ENCODE peak calls at places on chromosomes 11 and 22, in six cellular contexts. A is upper lobe of right lung, N is neural crest cell, X is fibroblast of lung, G is thoracic aorta, J is pancreas. R is an unnamed sample.

GRCh38 chr11:103202048-103202651 is 92.9 kb downstream of the DYNC2H1 start:
- DNase-seq in G (no peak), X (peak; percentile 66), N (no peak), A (no peak), J (no peak), R (no peak)

GRCh38 chr11:78231962-78232459 is 43.3 kb downstream of the USP35 start:
- DNase-seq in J (no peak), N (no peak), X (peak; percentile 80), A (no peak), G (no peak), R (no peak)

GRCh38 chr22:38843201-38843715 is 570 bp downstream of the NPTXR start:
- DNase-seq in X (peak; percentile 83), G (no peak), A (peak; percentile 75), N (peak; percentile 53), J (peak; percentile 85), R (no peak)

GRCh38 chr11:6667733-6668374 is 12.2 kb upstream of the DCHS1 start:
- DNase-seq in J (no peak), N (no peak), G (no peak), A (no peak), X (peak; percentile 49), R (peak; percentile 48)

GRCh38 chr11:45001466-45002165 is 50.9 kb upstream of the TP53I11 start:
- DNase-seq in X (no peak), A (no peak), N (no peak), G (no peak), J (no peak), R (no peak)

GRCh38 chr11:16607675-16608644 is 130.5 kb upstream of the C11orf58 start:
- DNase-seq in X (peak; percentile 68), J (peak; percentile 86), G (no peak), A (peak; percentile 74), N (peak; percentile 70), R (no peak)

GRCh38 chr11:112795142-112795815 is 165.9 kb upstream of the NCAM1 start:
- DNase-seq in N (peak; percentile 22), A (no peak), G (no peak), X (peak; percentile 20), J (no peak), R (no peak)

GRCh38 chr11:16782226-16782919 is 43.9 kb downstream of the C11orf58 start:
- DNase-seq in N (no peak), A (peak; percentile 57), J (no peak), X (no peak), G (no peak), R (no peak)

GRCh38 chr22:40709752-40710413 is 30.6 kb downstream of the MCHR1 start:
- DNase-seq in N (no peak), A (no peak), X (peak; percentile 83), J (no peak), G (no peak), R (no peak)

GRCh38 chr11:726278-726915 is 20.4 kb downstream of the EPS8L2 start:
- DNase-seq in X (no peak), N (no peak), G (no peak), A (peak; percentile 82), J (peak; percentile 95), R (no peak)

GRCh38 chr11:94400839-94401772 is at the start of gene GPR83:
- DNase-seq in G (no peak), J (peak; percentile 49), X (no peak), N (peak; percentile 37), A (no peak), R (no peak)

GRCh38 chr11:76551400-76551799 is 106.6 kb downstream of the EMSY start:
- DNase-seq in G (no peak), X (peak; percentile 41), J (no peak), A (no peak), N (no peak), R (no peak)
- TF ChIP-seq CTCF in G (peak; percentile 29), X (no peak), J (no peak), A (peak; percentile 37), N (no peak), R (no peak)

DNA sequence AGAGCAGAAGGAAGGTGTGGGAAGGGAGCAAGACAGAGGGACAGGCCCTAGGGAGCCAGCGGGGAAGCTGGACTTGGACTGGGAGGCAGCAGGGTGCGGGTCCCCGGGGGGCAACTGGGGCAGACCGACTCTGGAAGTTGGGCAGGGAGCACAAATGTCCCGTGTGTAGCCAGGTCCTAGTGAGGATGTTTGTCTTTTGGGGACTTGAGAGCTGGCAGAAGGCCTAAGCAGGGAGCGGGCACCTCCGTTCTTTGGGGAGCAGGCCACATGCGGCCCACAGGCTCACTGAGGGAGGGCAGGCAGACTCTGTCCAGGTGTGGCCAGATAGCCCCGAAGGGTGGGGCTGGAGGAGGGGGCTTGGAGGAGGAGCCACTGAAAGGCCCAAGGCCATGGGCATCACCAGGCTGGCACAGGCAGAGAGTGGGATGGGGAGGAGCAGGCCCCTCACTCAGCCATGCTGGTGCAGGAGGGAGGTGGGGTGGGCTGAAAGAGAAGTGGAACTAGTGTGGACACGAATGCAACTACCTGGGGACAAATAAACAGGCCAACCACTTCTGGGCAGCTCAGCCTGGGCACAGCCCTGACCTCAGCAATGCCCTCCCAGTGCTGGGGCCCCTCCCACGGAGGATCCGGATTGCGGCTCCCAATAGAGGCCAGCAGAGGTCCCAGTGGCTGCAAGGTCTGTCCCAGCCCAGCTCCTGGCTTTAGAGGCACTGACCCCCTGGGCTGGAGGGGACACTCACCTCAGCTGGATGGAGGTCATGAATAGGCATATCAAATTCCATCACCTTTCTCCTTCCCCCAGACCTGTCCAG is 1.3 kb upstream of the SCARF2 start:
- DNase-seq in A (peak; percentile 64), J (no peak), G (no peak), N (no peak), X (no peak), R (no peak)
- TF ChIP-seq CTCF in A (peak; percentile 19), J (no peak), G (peak; percentile 27), N (no peak), X (peak; percentile 30), R (no peak)

DNA sequence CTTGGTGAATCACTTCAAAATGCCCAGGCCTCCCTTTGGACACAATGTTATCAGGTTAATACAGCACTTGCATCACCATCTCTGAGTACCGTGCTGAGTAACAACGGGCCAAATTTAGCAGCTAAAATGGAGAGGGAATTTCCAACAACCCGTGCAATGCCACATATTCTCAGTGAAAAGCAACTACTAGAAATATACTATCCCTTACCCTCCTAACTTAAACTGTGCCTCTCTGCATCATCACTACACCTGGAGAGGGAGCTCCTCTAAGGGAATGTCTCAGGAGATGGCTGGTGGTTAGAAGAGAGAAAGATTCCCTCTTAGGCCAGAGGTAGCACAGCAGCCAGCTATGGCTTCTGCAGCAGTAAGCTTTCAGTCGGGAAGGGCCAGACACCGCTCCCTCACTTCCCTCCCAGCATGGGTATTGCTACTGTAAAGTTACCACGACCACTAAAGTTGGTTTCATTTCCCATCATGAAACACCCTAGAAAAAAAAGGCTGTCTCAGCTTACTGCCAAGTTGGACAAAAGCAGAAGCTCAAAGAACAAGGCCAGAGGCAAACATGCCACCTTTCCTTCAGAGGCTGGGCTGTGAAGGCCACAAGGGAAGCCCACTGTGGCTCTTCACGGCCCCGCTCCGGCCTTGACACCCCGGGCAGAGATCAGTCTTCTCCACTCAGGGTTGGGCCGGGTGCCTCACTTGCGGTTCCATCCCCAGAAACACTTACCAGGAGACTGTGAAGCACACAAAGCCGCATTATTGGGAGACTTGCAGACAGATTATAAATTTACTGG is 3.9 kb downstream of the MAML2 start:
- DNase-seq in A (peak; percentile 67), X (peak; percentile 73), J (peak; percentile 40), G (no peak), N (no peak), R (peak; percentile 67)
- TF ChIP-seq CTCF in A (no peak), X (no peak), J (no peak), G (no peak), N (no peak), R (no peak)

DNA sequence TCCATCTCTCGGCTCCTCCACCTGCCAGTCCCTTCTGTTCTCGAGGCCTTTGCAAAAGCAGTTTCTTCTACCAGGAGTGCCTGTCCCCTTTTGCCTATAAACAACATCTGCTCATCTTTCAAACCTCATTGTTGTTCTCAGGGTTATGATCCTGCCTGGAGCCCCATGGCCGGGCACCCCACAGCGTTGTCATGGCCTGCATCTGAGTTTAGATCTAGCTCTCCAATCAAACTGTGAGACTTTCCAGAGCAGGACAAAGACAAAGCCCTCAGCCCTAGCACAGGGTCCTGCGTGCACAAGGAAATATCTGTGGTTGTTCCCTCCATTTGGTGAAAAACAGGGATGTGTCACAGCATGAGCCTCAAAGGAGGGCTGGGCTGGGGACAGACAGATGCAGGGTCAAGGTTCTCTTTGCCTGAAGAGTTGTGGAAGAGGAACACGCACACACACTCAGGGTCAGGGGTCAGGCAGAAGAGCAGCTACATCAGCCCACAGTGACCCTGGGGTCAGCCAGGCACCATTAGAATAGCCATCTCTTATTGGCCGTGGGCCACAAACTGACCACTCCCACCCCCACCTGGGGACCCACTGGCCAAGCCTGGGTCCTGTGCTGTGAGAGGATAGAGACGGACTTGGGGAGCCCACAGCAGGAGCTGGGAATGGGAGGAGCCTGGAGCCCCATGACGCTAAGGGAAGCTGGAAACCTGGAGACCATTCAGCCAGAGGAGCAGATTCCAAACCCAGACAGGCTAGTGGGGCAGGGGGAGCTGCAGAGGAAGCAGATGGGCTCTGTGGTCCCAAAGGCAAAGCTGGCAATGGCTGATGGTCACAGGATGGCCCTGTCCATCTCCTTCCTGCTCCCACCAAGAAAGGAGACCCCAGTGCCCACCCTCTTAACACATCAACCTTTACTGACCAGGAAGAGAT is 99.4 kb downstream of the PDE2A start:
- DNase-seq in X (no peak), J (peak; percentile 35), G (peak; percentile 0), A (peak; percentile 46), N (no peak), R (peak; percentile 12)
- TF ChIP-seq CTCF in X (no peak), J (no peak), G (no peak), A (no peak), N (no peak), R (no peak)

DNA sequence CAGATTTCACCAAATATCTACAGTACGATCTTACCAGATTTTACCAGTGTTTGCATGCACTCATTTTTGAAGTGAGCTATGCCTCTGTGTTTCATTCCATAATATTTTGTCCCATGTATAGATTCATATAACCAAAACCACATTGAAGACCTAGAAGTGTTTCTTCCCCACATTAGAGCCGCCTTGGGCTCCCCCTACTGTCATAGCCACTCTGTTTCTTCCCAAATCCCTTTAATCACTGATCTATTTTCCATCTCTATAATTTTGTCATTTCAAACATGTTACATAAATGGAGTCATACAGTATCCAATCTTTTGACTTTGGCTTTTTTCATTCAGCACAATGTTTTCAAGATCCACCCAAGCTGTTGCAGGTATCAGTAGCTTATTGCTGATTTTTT is 12.7 kb downstream of the MRGPRX3 start:
- DNase-seq in G (no peak), X (peak; percentile 4), N (no peak), A (no peak), J (no peak), R (no peak)
- TF ChIP-seq CTCF in G (no peak), X (no peak), N (peak; percentile 44), A (no peak), J (no peak), R (no peak)